ENCODE peak calls at places on chromosomes 3 and 15, in five cellular contexts. One of them, this sample, is unnamed.

GRCh38 chr3:23481660-23482278 is 278.6 kb downstream of the UBE2E2 start:
- ATAC-seq in HCT116: no peak
- ATAC-seq in upper lobe of left lung: no peak
- ATAC-seq in Panc1: no peak
- ATAC-seq in GM12878: peak; percentile 68
- ATAC-seq in this sample: no peak

GRCh38 chr3:186598794-186599141 is 14.1 kb upstream of the AHSG start:
- ATAC-seq in HCT116: no peak
- ATAC-seq in Panc1: no peak
- ATAC-seq in upper lobe of left lung: no peak
- ATAC-seq in GM12878: no peak
- ATAC-seq in this sample: no peak

GRCh38 chr15:62639432-62639831 is 403.1 kb upstream of the TPM1 start:
- ATAC-seq in upper lobe of left lung: no peak
- ATAC-seq in HCT116: no peak
- ATAC-seq in Panc1: no peak
- ATAC-seq in GM12878: no peak
- ATAC-seq in this sample: no peak

GRCh38 chr3:121482651-121483050 is 63.1 kb downstream of the POLQ start:
- ATAC-seq in HCT116: no peak
- ATAC-seq in upper lobe of left lung: no peak
- ATAC-seq in GM12878: no peak
- ATAC-seq in Panc1: no peak
- ATAC-seq in this sample: no peak

GRCh38 chr3:11288786-11289637 is 16.8 kb downstream of the ATG7 start:
- ATAC-seq in upper lobe of left lung: peak; percentile 74
- ATAC-seq in Panc1: peak; percentile 92
- ATAC-seq in GM12878: peak; percentile 85
- ATAC-seq in HCT116: peak; percentile 85
- ATAC-seq in this sample: peak; percentile 87

GRCh38 chr3:194421-194820 is 2.1 kb upstream of the CHL1 start:
- ATAC-seq in upper lobe of left lung: no peak
- ATAC-seq in HCT116: no peak
- ATAC-seq in GM12878: no peak
- ATAC-seq in Panc1: no peak
- ATAC-seq in this sample: no peak

GRCh38 chr3:114615535-114616064 is 321.8 kb downstream of the TIGIT start:
- ATAC-seq in HCT116: no peak
- ATAC-seq in Panc1: no peak
- ATAC-seq in upper lobe of left lung: no peak
- ATAC-seq in GM12878: no peak
- ATAC-seq in this sample: no peak

GRCh38 chr15:25342629-25343028 is 96.2 kb downstream of the UBE3A start:
- ATAC-seq in Panc1: no peak
- ATAC-seq in upper lobe of left lung: no peak
- ATAC-seq in GM12878: no peak
- ATAC-seq in HCT116: no peak
- ATAC-seq in this sample: no peak

GRCh38 chr3:81554805-81555204 is 206.6 kb downstream of the GBE1 start:
- ATAC-seq in GM12878: no peak
- ATAC-seq in Panc1: no peak
- ATAC-seq in upper lobe of left lung: no peak
- ATAC-seq in HCT116: no peak
- ATAC-seq in this sample: no peak

GRCh38 chr3:134846943-134847342 is 51.9 kb downstream of the EPHB1 start:
- ATAC-seq in GM12878: no peak
- ATAC-seq in Panc1: peak; percentile 59
- ATAC-seq in upper lobe of left lung: no peak
- ATAC-seq in HCT116: peak; percentile 87
- ATAC-seq in this sample: peak; percentile 44

GRCh38 chr15:77557178-77557960 is 75.3 kb downstream of the LINGO1 start:
- ATAC-seq in GM12878: no peak
- ATAC-seq in upper lobe of left lung: no peak
- ATAC-seq in Panc1: no peak
- ATAC-seq in HCT116: no peak
- ATAC-seq in this sample: no peak

GRCh38 chr3:160016972-160017371 is 28.3 kb downstream of the IL12A start:
- ATAC-seq in upper lobe of left lung: no peak
- ATAC-seq in Panc1: no peak
- ATAC-seq in HCT116: no peak
- ATAC-seq in GM12878: peak; percentile 25
- ATAC-seq in this sample: no peak

GRCh38 chr15:84915011-84915958 is 30.8 kb downstream of the SLC28A1 start:
- ATAC-seq in Panc1: peak; percentile 71
- ATAC-seq in GM12878: peak; percentile 96
- ATAC-seq in upper lobe of left lung: peak; percentile 76
- ATAC-seq in HCT116: peak; percentile 93
- ATAC-seq in this sample: peak; percentile 66

GRCh38 chr3:98013428-98014349 is 21.4 kb downstream of the GABRR3 start:
- ATAC-seq in upper lobe of left lung: no peak
- ATAC-seq in GM12878: no peak
- ATAC-seq in Panc1: no peak
- ATAC-seq in HCT116: peak; percentile 86
- ATAC-seq in this sample: no peak

GRCh38 chr3:179897241-179897640 is 139.5 kb downstream of the PEX5L start:
- ATAC-seq in GM12878: no peak
- ATAC-seq in upper lobe of left lung: no peak
- ATAC-seq in HCT116: no peak
- ATAC-seq in Panc1: no peak
- ATAC-seq in this sample: no peak

GRCh38 chr15:75698399-75698747 is 14.3 kb downstream of the CSPG4 start:
- ATAC-seq in upper lobe of left lung: no peak
- ATAC-seq in Panc1: no peak
- ATAC-seq in HCT116: no peak
- ATAC-seq in GM12878: no peak
- ATAC-seq in this sample: no peak
- TF ChIP-seq POLR2AphosphoS5 in upper lobe of left lung: no peak
- TF ChIP-seq POLR2AphosphoS5 in Panc1: no peak
- TF ChIP-seq POLR2AphosphoS5 in HCT116: no peak
- TF ChIP-seq POLR2AphosphoS5 in GM12878: no peak
- TF ChIP-seq POLR2AphosphoS5 in this sample: no peak

DNA sequence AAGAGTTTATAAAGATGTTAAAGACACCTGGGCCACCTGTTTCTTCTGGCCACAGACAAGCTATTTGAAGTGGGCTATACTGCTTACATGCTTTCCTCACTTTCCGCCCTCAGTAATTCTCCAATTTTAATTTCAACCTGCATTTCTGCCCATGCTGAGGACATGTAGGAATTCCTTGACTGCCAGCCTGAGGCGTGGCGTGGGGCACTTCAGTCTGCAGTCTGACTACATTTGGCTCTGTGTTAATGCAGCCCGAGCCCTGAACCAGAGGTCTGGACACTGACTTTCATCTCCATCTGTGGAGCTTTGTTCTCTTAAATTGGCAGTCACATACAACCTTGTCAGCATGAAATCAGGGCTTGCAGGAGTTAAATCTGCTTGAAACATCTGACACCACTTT is 8.5 kb downstream of the UQCC5 start:
- ATAC-seq in HCT116: no peak
- ATAC-seq in GM12878: no peak
- ATAC-seq in upper lobe of left lung: peak; percentile 78
- ATAC-seq in Panc1: no peak
- ATAC-seq in this sample: no peak
- H3K4me1 ChIP-seq in HCT116: no peaks in the 10 kb centered on the region
- H3K4me1 ChIP-seq in GM12878: no peaks in the 10 kb centered on the region
- H3K4me1 ChIP-seq in upper lobe of left lung: peaks cover 6% of the 10 kb centered on the region
- H3K4me1 ChIP-seq in Panc1: no peaks in the 10 kb centered on the region
- H3K4me1 ChIP-seq in this sample: no peaks in the 10 kb centered on the region

DNA sequence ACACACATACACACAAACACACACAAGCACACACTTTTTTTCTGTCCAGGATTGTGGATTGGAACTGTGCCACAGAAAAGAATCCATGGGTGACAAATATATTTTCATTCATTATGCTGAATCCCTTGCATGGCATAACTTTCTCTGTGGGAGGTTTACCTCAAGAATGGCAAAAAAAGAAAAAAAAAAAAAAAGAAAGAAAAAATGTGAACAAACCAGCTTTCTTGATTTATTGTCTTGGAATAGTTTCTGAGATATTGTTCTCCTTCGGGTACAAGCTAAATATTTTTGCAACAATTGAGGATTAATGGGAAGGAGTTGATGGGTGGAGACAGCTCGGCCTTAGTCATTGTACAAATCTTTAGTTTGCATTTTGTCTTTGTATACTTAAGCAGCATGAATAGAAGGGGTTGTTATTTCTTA is 153.1 kb downstream of the GMNC start:
- ATAC-seq in GM12878: no peak
- ATAC-seq in HCT116: no peak
- ATAC-seq in upper lobe of left lung: no peak
- ATAC-seq in Panc1: no peak
- ATAC-seq in this sample: no peak
- TF ChIP-seq POLR2AphosphoS5 in GM12878: no peak
- TF ChIP-seq POLR2AphosphoS5 in HCT116: no peak
- TF ChIP-seq POLR2AphosphoS5 in upper lobe of left lung: no peak
- TF ChIP-seq POLR2AphosphoS5 in Panc1: no peak
- TF ChIP-seq POLR2AphosphoS5 in this sample: no peak

GRCh38 chr3:49175530-49175929 is 4.1 kb downstream of the KLHDC8B start:
- ATAC-seq in HCT116: no peak
- ATAC-seq in Panc1: no peak
- ATAC-seq in GM12878: no peak
- ATAC-seq in upper lobe of left lung: no peak
- ATAC-seq in this sample: no peak
- H3K4me1 ChIP-seq in HCT116: peaks cover 13% of the 10 kb centered on the region
- H3K4me1 ChIP-seq in Panc1: peaks cover 6% of the 10 kb centered on the region
- H3K4me1 ChIP-seq in GM12878: no peaks in the 10 kb centered on the region
- H3K4me1 ChIP-seq in upper lobe of left lung: peaks cover 30% of the 10 kb centered on the region
- H3K4me1 ChIP-seq in this sample: no peaks in the 10 kb centered on the region

GRCh38 chr3:63966007-63966406 is 53.8 kb upstream of the SCAANT1 start:
- ATAC-seq in upper lobe of left lung: no peak
- ATAC-seq in HCT116: no peak
- ATAC-seq in Panc1: no peak
- ATAC-seq in GM12878: no peak
- ATAC-seq in this sample: no peak

GRCh38 chr3:63961891-63962290 is 49.7 kb upstream of the SCAANT1 start:
- ATAC-seq in GM12878: peak; percentile 80
- ATAC-seq in upper lobe of left lung: peak; percentile 70
- ATAC-seq in HCT116: peak; percentile 84
- ATAC-seq in Panc1: peak; percentile 76
- ATAC-seq in this sample: no peak

GRCh38 chr3:63967675-63968611 is 55.4 kb downstream of the PSMD6 start:
- ATAC-seq in Panc1: no peak
- ATAC-seq in upper lobe of left lung: peak; percentile 68
- ATAC-seq in HCT116: no peak
- ATAC-seq in GM12878: peak; percentile 68
- ATAC-seq in this sample: peak; percentile 60

GRCh38 chr3:63966871-63967270 is 54.7 kb upstream of the SCAANT1 start:
- ATAC-seq in Panc1: no peak
- ATAC-seq in GM12878: no peak
- ATAC-seq in HCT116: no peak
- ATAC-seq in upper lobe of left lung: no peak
- ATAC-seq in this sample: no peak

DNA sequence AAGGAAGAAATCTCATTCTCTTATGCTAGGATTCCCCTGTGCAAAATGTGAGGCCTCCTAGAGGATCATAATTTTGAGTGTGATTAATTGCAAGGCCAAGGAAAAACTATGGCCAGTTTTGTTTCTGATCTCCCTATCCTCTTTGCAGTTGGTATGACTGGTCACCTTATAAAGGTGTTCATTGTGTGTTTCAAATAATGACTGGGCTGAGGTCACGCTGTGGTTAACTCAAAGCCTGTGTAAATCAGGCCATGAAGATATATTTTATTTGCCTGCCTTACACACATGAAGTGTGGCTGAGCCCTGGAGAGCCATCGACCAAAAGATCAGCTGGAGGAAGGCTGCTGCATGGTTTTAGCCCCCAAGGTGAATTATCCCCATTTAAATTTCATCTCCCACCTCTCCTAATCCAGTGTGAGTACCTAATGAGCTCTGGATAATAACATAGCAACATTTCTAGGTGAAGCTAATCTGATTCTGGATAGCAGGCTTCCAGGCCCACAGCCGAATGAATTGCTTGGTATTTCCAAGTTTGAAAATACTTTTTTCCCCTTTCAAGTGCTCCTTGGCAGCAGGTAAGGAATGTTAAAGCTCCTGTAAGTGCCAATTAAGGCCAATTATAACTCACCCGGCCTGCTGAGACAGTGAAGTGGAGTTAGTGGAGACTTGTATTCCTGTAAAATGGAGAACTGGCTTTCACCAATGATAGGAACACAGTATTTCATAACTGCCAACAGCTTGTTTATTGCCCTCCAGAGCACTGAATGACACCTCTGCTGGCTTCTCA is 52.3 kb upstream of the SCAANT1 start:
- ATAC-seq in GM12878: peak; percentile 61
- ATAC-seq in Panc1: no peak
- ATAC-seq in HCT116: no peak
- ATAC-seq in upper lobe of left lung: peak; percentile 76
- ATAC-seq in this sample: no peak
- TF ChIP-seq POLR2AphosphoS5 in GM12878: no peak
- TF ChIP-seq POLR2AphosphoS5 in Panc1: no peak
- TF ChIP-seq POLR2AphosphoS5 in HCT116: no peak
- TF ChIP-seq POLR2AphosphoS5 in upper lobe of left lung: no peak
- TF ChIP-seq POLR2AphosphoS5 in this sample: no peak

GRCh38 chr3:53169832-53170324 is 8.9 kb downstream of the PRKCD start:
- ATAC-seq in upper lobe of left lung: no peak
- ATAC-seq in GM12878: no peak
- ATAC-seq in Panc1: no peak
- ATAC-seq in HCT116: no peak
- ATAC-seq in this sample: no peak
- H3K4me1 ChIP-seq in upper lobe of left lung: peaks cover 92% of the 10 kb centered on the region
- H3K4me1 ChIP-seq in GM12878: peaks cover 98% of the 10 kb centered on the region
- H3K4me1 ChIP-seq in Panc1: no peaks in the 10 kb centered on the region
- H3K4me1 ChIP-seq in HCT116: no peaks in the 10 kb centered on the region
- H3K4me1 ChIP-seq in this sample: no peaks in the 10 kb centered on the region

GRCh38 chr3:27677554-27677953 is 44.6 kb downstream of the EOMES start:
- ATAC-seq in upper lobe of left lung: peak; percentile 67
- ATAC-seq in GM12878: no peak
- ATAC-seq in Panc1: peak; percentile 37
- ATAC-seq in HCT116: no peak
- ATAC-seq in this sample: peak; percentile 92
- TF ChIP-seq POLR2AphosphoS5 in upper lobe of left lung: no peak
- TF ChIP-seq POLR2AphosphoS5 in GM12878: no peak
- TF ChIP-seq POLR2AphosphoS5 in Panc1: no peak
- TF ChIP-seq POLR2AphosphoS5 in HCT116: no peak
- TF ChIP-seq POLR2AphosphoS5 in this sample: peak; percentile 91